ENCODE peak calls at places on chromosomes 13 and 19, in ten cellular contexts. Y is anterior cingulate cortex; J is activated CD4-positive, alpha-beta T cell treated with anti-CD3 and anti-CD28 coated beads, Interleukin-2, amount 50 U/mL, for 1 hour; M is stomach; T is stimulated activated CD8-positive, alpha-beta memory T cell treated with anti-CD3 and anti-CD28 coated beads, Interleukin-4, amount 100 ng/mL, for 24 hours; G is lung; K is NCI-H146; W is posterior cingulate gyrus; Q is heart right ventricle; L is fibroblast of the aortic adventitia. E is an unnamed sample.

GRCh38 chr13:36526897-36527296 is 94.6 kb downstream of the CCNA1 start:
- DNase-seq in Y (no peak), J (no peak), M (no peak), T (no peak), G (peak; percentile 60), K (peak; percentile 32), W (no peak), Q (no peak), L (no peak), E (no peak)

GRCh38 chr13:41144576-41144975 is 12.0 kb upstream of the KBTBD6 start:
- DNase-seq in Y (no peak), J (no peak), M (no peak), T (no peak), G (no peak), K (no peak), W (no peak), Q (no peak), L (peak; percentile 16), E (no peak)

GRCh38 chr13:102347490-102347889 is 54.4 kb downstream of the FGF14 start:
- DNase-seq in Y (no peak), J (no peak), M (no peak), T (no peak), G (no peak), K (no peak), W (no peak), Q (no peak), L (no peak), E (no peak)

GRCh38 chr13:78679329-78679728 is 20.4 kb upstream of the OBI1 start:
- DNase-seq in Y (no peak), J (no peak), M (no peak), T (no peak), G (no peak), K (no peak), W (no peak), Q (peak; percentile 13), L (no peak), E (no peak)

GRCh38 chr13:43245374-43245964 is 222.1 kb downstream of the DNAJC15 start:
- DNase-seq in Y (no peak), J (no peak), M (no peak), T (no peak), G (no peak), K (no peak), W (no peak), Q (no peak), L (peak; percentile 81), E (no peak)

GRCh38 chr13:44853641-44854040 is 135.6 kb downstream of the NUFIP1 start:
- DNase-seq in Y (no peak), J (no peak), M (peak; percentile 85), T (no peak), G (peak; percentile 79), K (peak; percentile 12), W (no peak), Q (no peak), L (no peak), E (no peak)

GRCh38 chr13:109999659-110000533 is 213.5 kb upstream of the IRS2 start:
- DNase-seq in Y (no peak), J (no peak), M (no peak), T (no peak), G (no peak), K (no peak), W (no peak), Q (no peak), L (no peak), E (no peak)

GRCh38 chr13:41465215-41465907 is 8.0 kb downstream of the RGCC start:
- DNase-seq in Y (no peak), J (peak; percentile 84), M (peak; percentile 52), T (peak; percentile 78), G (peak; percentile 45), K (no peak), W (no peak), Q (peak; percentile 66), L (peak; percentile 59), E (peak; percentile 50)

GRCh38 chr19:39003188-39003587 is 27.6 kb upstream of the FBXO17 start:
- DNase-seq in Y (no peak), J (no peak), M (no peak), T (no peak), G (no peak), K (no peak), W (no peak), Q (no peak), L (no peak), E (no peak)

GRCh38 chr19:15254547-15254946 is 22.3 kb upstream of the EPHX3 start:
- DNase-seq in Y (no peak), J (no peak), M (no peak), T (no peak), G (no peak), K (no peak), W (no peak), Q (no peak), L (no peak), E (no peak)

GRCh38 chr13:98880673-98881072 is 97.2 kb downstream of the DOCK9 start:
- DNase-seq in Y (no peak), J (no peak), M (no peak), T (no peak), G (no peak), K (no peak), W (no peak), Q (no peak), L (no peak), E (no peak)

GRCh38 chr13:45662122-45662521 is 40.0 kb upstream of the CBY2 start:
- DNase-seq in Y (peak; percentile 21), J (no peak), M (no peak), T (no peak), G (no peak), K (no peak), W (no peak), Q (no peak), L (no peak), E (no peak)

GRCh38 chr13:95118541-95119324 is 182.5 kb downstream of the ABCC4 start:
- DNase-seq in Y (no peak), J (no peak), M (no peak), T (no peak), G (no peak), K (no peak), W (no peak), Q (no peak), L (no peak), E (no peak)

GRCh38 chr19:16141043-16141442 is 2.4 kb upstream of the HSH2D start:
- DNase-seq in Y (no peak), J (no peak), M (no peak), T (no peak), G (no peak), K (no peak), W (no peak), Q (no peak), L (no peak), E (no peak)

GRCh38 chr13:73411067-73411809 is 352.4 kb downstream of the KLF5 start:
- DNase-seq in Y (no peak), J (no peak), M (no peak), T (no peak), G (no peak), K (peak; percentile 4), W (no peak), Q (no peak), L (no peak), E (no peak)

GRCh38 chr13:29748097-29748496 is 102.3 kb downstream of the UBL3 start:
- DNase-seq in Y (no peak), J (no peak), M (no peak), T (no peak), G (no peak), K (no peak), W (no peak), Q (no peak), L (no peak), E (no peak)

GRCh38 chr19:58554494-58555368 is at the start of gene CHMP2A:
- DNase-seq in Y (no peak), J (peak; percentile 97), M (peak; percentile 99), T (peak; percentile 98), G (peak; percentile 98), K (no peak), W (peak; percentile 98), Q (peak; percentile 99), L (peak; percentile 96), E (peak; percentile 99)

GRCh38 chr19:50720921-50721291 is 1.3 kb upstream of the SHANK1 start:
- DNase-seq in Y (no peak), J (no peak), M (no peak), T (no peak), G (no peak), K (no peak), W (no peak), Q (no peak), L (peak; percentile 39), E (no peak)